ENCODE peak calls at places on chromosomes 3 and 15, in six cellular contexts. L is IMR-90, Y is K562, M is A549, I is HepG2, N is GM12878. X is an unnamed sample.

GRCh38 chr15:34726407-34727100 is 28.2 kb downstream of the GJD2 start:
- DNase-seq in L (peak; percentile 41), Y (no peak), M (no peak), I (no peak), N (no peak), X (no peak)

GRCh38 chr3:192833177-192833890 is 84.3 kb downstream of the MB21D2 start:
- DNase-seq in L (peak; percentile 92), Y (no peak), M (no peak), I (no peak), N (no peak), X (no peak)

GRCh38 chr3:155070932-155071387 is 9.2 kb upstream of the MME start:
- DNase-seq in L (peak; percentile 99), Y (no peak), M (no peak), I (no peak), N (no peak), X (no peak)

GRCh38 chr15:89105147-89105546 is 16.9 kb downstream of the ABHD2 start:
- DNase-seq in L (peak; percentile 99), Y (no peak), M (no peak), I (peak; percentile 45), N (no peak), X (no peak)

GRCh38 chr15:88881781-88882180 is 13.6 kb downstream of the HAPLN3 start:
- DNase-seq in L (no peak), Y (no peak), M (no peak), I (no peak), N (no peak), X (no peak)

GRCh38 chr3:42914771-42915515 is 9.0 kb downstream of the ZNF662 start:
- DNase-seq in L (no peak), Y (no peak), M (no peak), I (peak; percentile 92), N (no peak), X (no peak)

GRCh38 chr3:186425788-186426730 is 64.0 kb upstream of the DGKG start:
- DNase-seq in L (peak; percentile 75), Y (peak; percentile 28), M (peak; percentile 25), I (no peak), N (no peak), X (peak; percentile 18)

GRCh38 chr15:89101302-89102191 is 13.3 kb downstream of the ABHD2 start:
- DNase-seq in L (peak; percentile 100), Y (no peak), M (peak; percentile 97), I (peak; percentile 45), N (no peak), X (no peak)

GRCh38 chr3:71389911-71390573 is 193.5 kb downstream of the FOXP1 start:
- DNase-seq in L (peak; percentile 65), Y (no peak), M (no peak), I (peak; percentile 39), N (no peak), X (no peak)

GRCh38 chr3:13280122-13280790 is 139.9 kb downstream of the NUP210 start:
- DNase-seq in L (no peak), Y (no peak), M (no peak), I (no peak), N (no peak), X (no peak)

GRCh38 chr3:108329087-108329486 is 32.7 kb downstream of the HHLA2 start:
- DNase-seq in L (no peak), Y (no peak), M (no peak), I (no peak), N (no peak), X (no peak)

GRCh38 chr3:40191251-40191650 is 118.3 kb upstream of the EIF1B start:
- DNase-seq in L (no peak), Y (no peak), M (no peak), I (no peak), N (no peak), X (no peak)

GRCh38 chr3:81300324-81300927 is 461.0 kb downstream of the GBE1 start:
- DNase-seq in L (no peak), Y (no peak), M (no peak), I (peak; percentile 96), N (no peak), X (no peak)

DNA sequence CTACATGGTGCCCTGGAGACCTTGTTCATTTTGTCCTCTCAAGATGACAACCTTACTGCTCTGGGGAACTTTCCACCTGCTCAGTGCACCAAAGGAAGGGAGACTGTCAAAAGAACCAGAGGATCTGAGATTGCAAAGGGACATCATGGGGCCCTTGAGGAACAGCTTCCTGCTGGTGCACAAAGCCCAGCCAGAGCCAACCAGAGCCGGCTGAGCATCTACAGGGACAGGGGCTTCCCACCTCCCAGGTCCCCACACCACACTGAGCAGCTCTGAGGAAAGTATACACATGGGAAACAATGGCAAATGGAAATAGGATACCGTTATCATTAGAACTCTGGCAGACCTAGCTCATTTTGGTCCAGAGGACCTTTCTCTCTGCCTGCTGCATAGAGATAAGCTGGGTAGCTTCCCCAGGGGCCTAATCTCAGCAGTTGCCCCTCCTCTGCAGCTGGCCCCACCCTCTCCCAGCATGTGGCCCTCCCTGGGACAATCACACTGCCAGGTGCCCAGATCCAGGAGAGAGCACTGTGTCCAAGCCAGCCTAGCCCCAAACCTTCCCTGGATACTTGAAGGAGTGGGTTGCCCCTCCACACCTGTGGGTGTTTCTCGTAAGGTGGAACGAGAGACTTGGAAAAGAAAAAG is 123.4 kb upstream of the PRR20G start:
- DNase-seq in L (no peak), Y (peak; percentile 69), M (no peak), I (no peak), N (no peak), X (no peak)
- TF ChIP-seq BHLHE40 in L (no peak), Y (no peak), M (no peak), I (no peak), N (no peak), X (no peak)

GRCh38 chr3:156747046-156747445 is 72.7 kb downstream of the TIPARP start:
- DNase-seq in L (no peak), Y (no peak), M (no peak), I (no peak), N (no peak), X (no peak)

GRCh38 chr3:156750191-156750873 is 75.8 kb upstream of the LEKR1 start:
- DNase-seq in L (peak; percentile 65), Y (no peak), M (no peak), I (no peak), N (no peak), X (no peak)

GRCh38 chr3:156749244-156749643 is 74.9 kb downstream of the TIPARP start:
- DNase-seq in L (peak; percentile 64), Y (no peak), M (no peak), I (peak; percentile 50), N (no peak), X (no peak)

GRCh38 chr3:156751461-156752025 is 74.6 kb upstream of the LEKR1 start:
- DNase-seq in L (peak; percentile 79), Y (no peak), M (no peak), I (no peak), N (no peak), X (peak; percentile 13)

DNA sequence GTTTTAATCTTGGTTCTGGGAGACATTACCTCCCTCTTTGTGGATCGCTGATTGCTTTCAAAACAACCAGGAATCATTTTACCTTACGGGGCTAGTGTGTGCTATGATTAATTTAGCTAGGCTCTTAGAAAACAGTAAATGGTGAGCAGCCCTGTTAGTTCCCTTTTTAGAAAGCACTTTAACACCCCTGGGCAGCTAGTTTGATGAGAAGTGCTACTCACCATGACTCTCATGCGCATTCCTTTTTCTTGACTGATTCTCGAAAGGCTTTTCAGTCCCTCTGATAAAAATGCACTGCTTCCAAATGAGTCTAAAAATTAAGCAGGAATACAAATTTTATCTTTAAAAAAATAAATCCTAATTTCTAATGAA is 75.3 kb upstream of the LEKR1 start:
- DNase-seq in L (peak; percentile 60), Y (no peak), M (no peak), I (no peak), N (no peak), X (no peak)
- TF ChIP-seq BHLHE40 in L (no peak), Y (no peak), M (no peak), I (no peak), N (no peak), X (no peak)

GRCh38 chr3:161150001-161150525 is 44.9 kb upstream of the B3GALNT1 start:
- DNase-seq in L (no peak), Y (no peak), M (no peak), I (no peak), N (no peak), X (no peak)

GRCh38 chr3:161153480-161153879 is 48.3 kb upstream of the B3GALNT1 start:
- DNase-seq in L (no peak), Y (no peak), M (no peak), I (no peak), N (no peak), X (no peak)

GRCh38 chr3:161148832-161149475 is 43.8 kb upstream of the B3GALNT1 start:
- DNase-seq in L (no peak), Y (no peak), M (no peak), I (no peak), N (no peak), X (no peak)

DNA sequence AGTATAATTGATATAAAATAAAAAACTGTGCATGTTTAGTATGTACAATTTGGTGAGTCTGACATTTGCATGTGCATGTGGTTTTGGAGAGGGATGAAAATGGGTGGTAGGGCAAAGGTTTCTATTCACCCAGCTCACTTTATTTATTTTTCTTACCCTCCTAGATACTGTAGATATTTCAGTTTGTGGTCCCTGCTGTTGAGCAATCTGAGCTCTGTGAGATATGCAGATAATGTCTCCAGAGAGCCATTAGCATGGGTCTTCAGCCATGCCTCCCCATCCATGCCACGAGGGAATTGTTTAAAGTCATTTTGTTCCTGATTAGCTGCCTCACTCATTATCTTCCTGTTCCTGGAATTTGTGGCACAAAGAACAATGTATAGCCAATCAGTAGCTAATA is 44.4 kb upstream of the B3GALNT1 start:
- DNase-seq in L (no peak), Y (no peak), M (no peak), I (peak; percentile 3), N (no peak), X (no peak)
- TF ChIP-seq BHLHE40 in L (no peak), Y (no peak), M (no peak), I (no peak), N (no peak), X (no peak)

GRCh38 chr15:41513282-41514227 is at the start of gene LTK:
- DNase-seq in L (no peak), Y (peak; percentile 92), M (no peak), I (no peak), N (no peak), X (peak; percentile 69)

GRCh38 chr15:41512512-41513281 is 930 bp downstream of the LTK start:
- DNase-seq in L (no peak), Y (peak; percentile 63), M (no peak), I (no peak), N (no peak), X (no peak)

GRCh38 chr15:41512078-41512394 is 1.6 kb downstream of the LTK start:
- DNase-seq in L (no peak), Y (no peak), M (no peak), I (no peak), N (no peak), X (no peak)

GRCh38 chr15:41510728-41511127 is 2.9 kb downstream of the LTK start:
- DNase-seq in L (no peak), Y (no peak), M (no peak), I (no peak), N (no peak), X (no peak)

DNA sequence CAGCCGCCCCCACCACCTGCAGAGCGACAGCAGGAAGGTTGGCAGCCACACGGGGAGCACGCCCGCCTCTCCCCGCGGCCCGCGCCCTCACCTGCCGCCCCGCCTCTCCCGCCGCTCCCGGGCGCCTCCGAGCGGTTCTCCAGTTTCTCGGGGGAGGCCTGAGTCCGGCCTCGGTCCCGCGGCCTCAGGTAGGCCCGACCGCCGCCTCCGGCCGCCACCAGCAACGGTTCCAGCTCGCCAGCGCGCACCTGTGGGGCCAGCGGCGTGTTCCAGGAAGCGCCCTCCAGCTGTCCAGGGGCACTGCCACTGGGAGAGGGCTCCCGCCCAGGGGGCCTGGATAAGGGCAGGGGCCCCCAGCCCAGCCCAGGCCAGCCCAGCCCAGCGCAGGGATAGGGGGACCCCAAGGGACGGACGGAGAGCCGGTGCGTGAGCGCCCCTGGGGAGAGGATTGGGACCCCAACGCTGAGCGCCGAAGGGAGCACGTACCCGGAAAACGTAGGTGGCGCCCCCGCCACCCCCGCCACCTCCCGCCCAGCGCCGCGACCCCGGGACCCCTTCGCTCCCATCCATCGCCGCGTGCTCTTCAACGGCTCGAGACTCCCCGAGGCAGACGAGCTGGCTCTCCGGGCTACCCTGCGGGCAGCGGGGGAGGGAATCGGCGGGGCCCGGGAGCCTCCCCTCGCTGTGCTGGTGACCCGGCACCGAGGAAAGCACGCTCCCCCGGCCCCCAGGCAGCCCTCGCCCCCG is 2.1 kb downstream of the LTK start:
- DNase-seq in L (no peak), Y (no peak), M (no peak), I (no peak), N (no peak), X (no peak)
- TF ChIP-seq BHLHE40 in L (no peak), Y (no peak), M (no peak), I (no peak), N (no peak), X (no peak)